ENCODE peak calls at places on chromosomes 2 and 18, in four cellular contexts. B, Z, F and I are unnamed samples.

GRCh38 chr2:64859208-64860161 is 129.7 kb upstream of the SLC1A4 start:
- DNase-seq in B (peak), Z (peak), F (no peak), I (peak)

GRCh38 chr2:71922501-71923142 is 225.0 kb downstream of the CYP26B1 start:
- DNase-seq in B (no peak), Z (no peak), F (no peak), I (no peak)

GRCh38 chr2:88530081-88530480 is 77.6 kb upstream of the FOXI3 start:
- DNase-seq in B (no peak), Z (no peak), F (no peak), I (no peak)

GRCh38 chr2:98601532-98602132 is 6.7 kb downstream of the COA5 start:
- DNase-seq in B (no peak), Z (no peak), F (no peak), I (peak)

GRCh38 chr2:67879586-67880290 is 183.1 kb downstream of the C1D start:
- DNase-seq in B (no peak), Z (no peak), F (no peak), I (no peak)

GRCh38 chr18:33020877-33021276 is 248.1 kb upstream of the KLHL14 start:
- DNase-seq in B (no peak), Z (no peak), F (no peak), I (no peak)

GRCh38 chr2:236179653-236180500 is 11.7 kb upstream of the GBX2 start:
- DNase-seq in B (no peak), Z (no peak), F (no peak), I (no peak)

GRCh38 chr18:40414155-40414754 is 1540.8 kb upstream of the PIK3C3 start:
- DNase-seq in B (no peak), Z (no peak), F (no peak), I (no peak)

GRCh38 chr2:9205963-9206948 is at the start of gene ASAP2:
- DNase-seq in B (peak), Z (peak), F (no peak), I (peak)

GRCh38 chr18:58666176-58666575 is 5.1 kb upstream of the MALT1 start:
- DNase-seq in B (no peak), Z (no peak), F (no peak), I (no peak)

GRCh38 chr2:67400560-67401464 is 3.7 kb downstream of the ETAA1 start:
- DNase-seq in B (no peak), Z (no peak), F (no peak), I (no peak)

GRCh38 chr2:45860136-45861106 is 208.9 kb downstream of the PRKCE start:
- DNase-seq in B (no peak), Z (no peak), F (no peak), I (no peak)

GRCh38 chr2:174836345-174836999 is 72.2 kb upstream of the CHRNA1 start:
- DNase-seq in B (no peak), Z (no peak), F (no peak), I (no peak)

GRCh38 chr18:46213295-46213694 is 109.1 kb downstream of the HAUS1 start:
- DNase-seq in B (no peak), Z (no peak), F (no peak), I (peak)

GRCh38 chr2:113079123-113079522 is 11.4 kb downstream of the IL1F10 start:
- DNase-seq in B (no peak), Z (no peak), F (no peak), I (no peak)

GRCh38 chr18:13621886-13622619 is 104.3 kb downstream of the FAM210A start:
- DNase-seq in B (no peak), Z (no peak), F (no peak), I (no peak)

GRCh38 chr2:232418056-232418455 is 11.4 kb downstream of the ALPG start:
- DNase-seq in B (no peak), Z (no peak), F (no peak), I (no peak)
- TF ChIP-seq SPI1 in B (no peak), Z (no peak), F (no peak), I (no peak)

GRCh38 chr2:101735166-101735533 is 37.6 kb downstream of the MAP4K4 start:
- DNase-seq in B (no peak), Z (no peak), F (no peak), I (no peak)

GRCh38 chr2:101734511-101735165 is 37.1 kb downstream of the MAP4K4 start:
- DNase-seq in B (no peak), Z (no peak), F (no peak), I (no peak)

GRCh38 chr2:101732199-101732598 is 34.7 kb downstream of the MAP4K4 start:
- DNase-seq in B (no peak), Z (no peak), F (no peak), I (no peak)

GRCh38 chr2:101732773-101733256 is 35.3 kb downstream of the MAP4K4 start:
- DNase-seq in B (no peak), Z (no peak), F (no peak), I (no peak)

DNA sequence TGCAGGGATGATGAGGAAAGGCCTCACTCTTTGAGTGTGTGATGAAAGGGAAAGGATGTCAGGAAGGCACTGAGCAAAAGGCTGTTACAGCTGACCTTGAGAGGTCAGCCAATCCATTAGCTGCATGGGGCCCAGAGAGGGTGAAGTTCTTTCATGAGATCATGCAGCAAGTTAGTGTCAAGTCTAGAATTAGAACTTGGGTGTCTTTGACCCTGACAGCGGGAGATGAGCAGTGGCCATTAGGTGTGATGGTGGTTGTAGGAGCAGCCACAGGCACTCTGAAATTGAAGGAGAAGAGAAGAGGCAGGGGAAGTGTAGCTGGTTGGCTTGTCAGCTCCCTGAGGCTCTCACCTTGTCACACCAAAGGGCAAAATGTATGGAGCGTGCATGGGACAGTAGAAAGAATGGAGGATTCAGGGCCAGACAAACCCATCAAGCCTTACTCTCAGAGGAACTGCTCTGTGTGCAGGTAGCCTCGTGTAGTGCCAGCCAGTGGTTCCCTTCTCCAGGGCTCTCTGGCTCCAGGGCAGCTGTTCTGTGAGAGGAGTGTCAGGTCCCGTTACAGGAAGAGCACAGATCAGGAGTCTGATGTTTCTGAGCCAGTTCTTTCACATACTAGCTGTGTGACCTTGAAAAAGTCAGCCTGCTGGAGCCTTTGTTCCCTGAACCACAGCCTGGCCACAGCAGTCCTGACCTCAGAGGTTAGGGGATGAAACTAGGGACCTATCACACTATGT is 35.9 kb downstream of the MAP4K4 start:
- DNase-seq in B (no peak), Z (no peak), F (no peak), I (no peak)
- TF ChIP-seq SPI1 in B (no peak), Z (no peak), F (no peak), I (no peak)

DNA sequence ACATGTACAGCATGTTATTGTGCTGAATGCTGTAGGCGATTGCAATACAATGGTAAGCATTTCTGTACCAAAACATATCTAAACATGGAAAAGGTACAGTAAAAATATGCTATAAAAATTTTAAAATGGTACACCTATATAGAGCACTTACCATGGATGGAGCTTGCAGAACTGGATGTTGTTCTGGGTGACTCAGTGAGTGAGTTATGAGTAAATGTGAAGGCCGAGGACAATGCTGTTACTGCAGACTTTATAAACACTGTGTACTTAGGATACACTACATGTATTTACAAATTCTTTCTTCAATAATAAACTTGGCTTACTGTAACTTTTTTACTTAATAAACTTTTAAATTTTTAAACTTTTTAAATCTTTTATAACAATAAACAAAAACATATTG is 473.4 kb upstream of the UBE2E3 start:
- DNase-seq in B (no peak), Z (no peak), F (no peak), I (no peak)
- TF ChIP-seq SPI1 in B (no peak), Z (no peak), F (no peak), I (no peak)

DNA sequence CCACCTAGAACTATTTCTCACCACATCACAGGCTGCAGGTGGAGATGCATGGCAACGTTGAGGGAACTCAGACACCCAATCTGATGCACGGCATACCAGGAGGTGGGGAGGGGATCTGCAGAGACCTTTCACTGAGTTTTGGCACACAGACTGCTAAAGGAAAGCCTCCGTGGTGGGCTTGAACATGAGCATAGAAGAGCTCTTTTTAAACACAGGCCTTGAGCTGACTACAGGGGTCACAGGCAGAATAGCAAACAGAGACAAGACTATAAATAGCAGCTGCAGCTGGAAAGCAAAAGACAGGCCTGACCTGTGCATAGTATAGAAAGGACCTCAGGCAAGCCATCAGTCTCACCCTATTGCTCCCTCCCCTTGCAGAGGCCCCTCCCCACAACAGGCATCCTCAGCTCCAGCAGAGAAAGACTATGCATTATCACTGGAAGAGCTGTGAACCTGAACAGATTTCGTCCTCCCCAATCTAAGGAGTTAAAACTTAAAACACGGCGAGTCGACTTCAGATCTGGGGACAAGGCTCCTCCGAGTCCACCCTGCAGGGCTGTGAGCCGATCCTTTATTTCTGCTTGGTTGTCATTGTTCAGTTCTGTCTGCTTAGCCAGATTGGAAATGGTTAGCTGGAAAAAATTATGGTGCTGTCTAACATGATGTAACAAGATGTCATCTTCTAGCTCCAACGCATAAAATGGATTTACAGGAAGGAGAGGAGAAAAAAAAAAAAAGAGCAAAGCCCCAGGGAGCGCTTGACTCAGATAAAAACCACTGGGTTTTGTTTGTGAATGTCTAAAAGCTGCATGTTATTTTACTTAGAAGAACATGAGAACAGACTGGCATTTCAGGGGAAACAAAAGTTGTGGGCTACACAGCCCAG is 25.3 kb upstream of the LCLAT1 start:
- DNase-seq in B (no peak), Z (no peak), F (peak), I (peak)
- TF ChIP-seq SPI1 in B (no peak), Z (no peak), F (no peak), I (no peak)

GRCh38 chr2:121205321-121205942 is 79.6 kb downstream of the TFCP2L1 start:
- DNase-seq in B (no peak), Z (no peak), F (no peak), I (peak)
- TF ChIP-seq SPI1 in B (no peak), Z (no peak), F (no peak), I (no peak)

GRCh38 chr2:165857881-165858280 is 63.8 kb upstream of the GALNT3 start:
- DNase-seq in B (no peak), Z (no peak), F (no peak), I (no peak)
- TF ChIP-seq SPI1 in B (no peak), Z (no peak), F (no peak), I (no peak)

GRCh38 chr2:197137234-197137633 is 173.3 kb downstream of the ANKRD44 start:
- DNase-seq in B (no peak), Z (no peak), F (no peak), I (no peak)

GRCh38 chr2:197136452-197136851 is 174.1 kb downstream of the ANKRD44 start:
- DNase-seq in B (no peak), Z (no peak), F (no peak), I (no peak)

GRCh38 chr2:197134206-197134605 is 176.4 kb downstream of the ANKRD44 start:
- DNase-seq in B (no peak), Z (no peak), F (no peak), I (no peak)

GRCh38 chr2:197137826-197138480 is 172.6 kb downstream of the ANKRD44 start:
- DNase-seq in B (no peak), Z (no peak), F (no peak), I (no peak)

GRCh38 chr2:197135806-197136205 is 174.8 kb downstream of the ANKRD44 start:
- DNase-seq in B (no peak), Z (no peak), F (no peak), I (no peak)
- TF ChIP-seq SPI1 in B (no peak), Z (no peak), F (no peak), I (no peak)

DNA sequence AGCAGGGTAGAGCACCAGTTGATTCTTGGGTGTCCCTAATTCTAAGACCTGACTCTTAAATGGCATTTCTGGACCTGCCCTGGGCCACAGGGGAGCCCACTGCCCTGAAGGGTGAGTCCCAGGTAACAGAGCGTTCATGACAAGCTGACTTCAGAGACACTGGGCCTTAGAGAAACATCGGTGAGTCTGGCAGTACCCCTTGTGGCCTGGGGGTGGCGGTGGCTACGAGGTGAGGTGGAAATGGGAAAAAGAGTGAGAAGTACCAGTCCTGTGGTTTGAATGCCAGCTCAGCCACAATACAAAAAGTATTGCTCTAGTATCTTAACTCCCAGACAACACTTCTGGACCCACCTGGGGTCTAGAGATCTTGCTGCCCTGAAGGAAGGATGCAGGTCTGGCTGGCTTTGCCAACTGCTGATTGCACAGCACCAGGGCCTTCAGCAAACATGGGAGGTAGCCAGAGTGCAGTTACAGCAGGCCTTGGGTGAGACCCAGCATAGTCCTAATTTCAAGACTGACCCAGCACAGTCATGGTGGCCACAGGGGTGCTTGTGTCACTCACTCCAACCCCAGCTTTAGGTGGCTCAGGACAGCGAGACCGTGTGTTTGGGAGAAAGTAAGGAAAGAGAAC is 44.5 kb downstream of the USP34 start:
- DNase-seq in B (no peak), Z (no peak), F (no peak), I (peak)
- TF ChIP-seq SPI1 in B (no peak), Z (no peak), F (no peak), I (no peak)

DNA sequence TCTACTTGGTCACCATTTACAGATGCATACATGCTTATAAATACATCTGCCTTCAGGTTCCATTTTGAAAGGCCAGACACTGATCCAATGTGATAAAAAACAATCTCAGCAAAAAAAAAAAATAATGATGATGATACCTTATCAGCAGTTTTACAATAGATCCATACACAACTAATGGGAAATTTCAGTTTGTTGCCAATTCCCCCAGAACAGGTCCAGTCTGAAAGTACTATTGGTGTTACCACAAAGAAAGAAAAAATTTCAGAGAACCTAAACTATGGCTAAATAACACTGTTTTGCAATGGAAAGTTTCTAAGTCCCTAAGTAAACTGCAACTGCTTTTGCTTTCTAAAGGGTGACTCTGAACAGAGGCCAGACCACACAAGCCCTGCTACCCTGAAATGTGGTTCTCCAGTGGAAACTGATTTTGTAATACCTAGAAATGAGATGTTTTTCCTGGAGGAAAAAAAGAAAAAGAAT is 54.1 kb downstream of the LPIN2 start:
- DNase-seq in B (peak), Z (no peak), F (no peak), I (no peak)
- TF ChIP-seq SPI1 in B (no peak), Z (no peak), F (no peak), I (no peak)